ENCODE peak calls at places on chromosomes 13 and 19, in four cellular contexts. A is HuH-7; H is NCI-H1694 treated with DMSO at 0.1 percent for 48 hours; Z is stimulated activated CD8-positive, alpha-beta memory T cell treated with anti-CD3 and anti-CD28 coated beads, Interleukin-15, amount 100 ng/mL, for 48 hours. I is an unnamed sample.
A peak's percentile ranks its signal among the peaks of the same experiment; 100 is the strongest.

GRCh38 chr13:80040219-80040976 is 300.5 kb downstream of the SPRY2 start:
- DNase-seq in Z (no peak), A (no peak), H (no peak), I (no peak)

GRCh38 chr19:45079063-45079910 is at the start of gene GEMIN7:
- DNase-seq in Z (peak; percentile 78), A (peak; percentile 81), H (peak; percentile 59), I (peak; percentile 67)

GRCh38 chr13:63209330-63210017 is 1793.8 kb upstream of the PCDH20 start:
- DNase-seq in Z (no peak), A (no peak), H (no peak), I (no peak)

GRCh38 chr19:55141696-55142095 is 7.3 kb downstream of the TNNT1 start:
- DNase-seq in Z (no peak), A (no peak), H (no peak), I (no peak)

GRCh38 chr13:113785051-113786010 is 26.3 kb downstream of the TMEM255B start:
- DNase-seq in Z (no peak), H (no peak), A (no peak), I (no peak)

GRCh38 chr19:33251076-33251475 is 25.4 kb upstream of the SLC7A10 start:
- DNase-seq in Z (no peak), A (no peak), H (no peak), I (no peak)

GRCh38 chr13:51004111-51004865 is 94.7 kb downstream of the RNASEH2B start:
- DNase-seq in A (no peak), Z (no peak), H (no peak), I (no peak)

GRCh38 chr13:81927347-81927746 is 1586.4 kb upstream of the SPRY2 start:
- DNase-seq in H (no peak), Z (no peak), A (no peak), I (no peak)

GRCh38 chr13:20461481-20461859 is 64.2 kb downstream of the CRYL1 start:
- DNase-seq in H (no peak), A (no peak), Z (peak; percentile 15), I (no peak)

GRCh38 chr13:75739244-75739868 is 103.2 kb downstream of the LMO7 start:
- DNase-seq in H (no peak), A (no peak), Z (no peak), I (no peak)

GRCh38 chr13:60351326-60351725 is 45.7 kb upstream of the TDRD3 start:
- DNase-seq in A (no peak), Z (no peak), H (no peak), I (no peak)

GRCh38 chr19:591099-591958 is 1.6 kb downstream of the HCN2 start:
- DNase-seq in A (no peak), Z (no peak), H (no peak), I (peak; percentile 63)

GRCh38 chr19:35341006-35341405 is 6.7 kb upstream of the FFAR1 start:
- DNase-seq in A (no peak), H (no peak), Z (no peak), I (no peak)

GRCh38 chr13:108877300-108877699 is 247.9 kb downstream of the MYO16 start:
- DNase-seq in H (no peak), A (no peak), Z (no peak), I (no peak)

GRCh38 chr13:74191036-74191809 is 57.0 kb upstream of the KLF12 start:
- DNase-seq in Z (no peak), A (no peak), H (no peak), I (no peak)

GRCh38 chr19:18002347-18002850 is 5.6 kb upstream of the ARRDC2 start:
- DNase-seq in Z (no peak), H (no peak), A (no peak), I (no peak)

GRCh38 chr13:52599037-52599852 is 43.0 kb upstream of the HNRNPA1L2 start:
- DNase-seq in Z (no peak), H (peak; percentile 16), A (no peak), I (peak; percentile 42)

GRCh38 chr13:44048326-44048725 is 168.6 kb downstream of the LACC1 start:
- DNase-seq in Z (no peak), A (no peak), H (no peak), I (no peak)

GRCh38 chr13:66556306-66556705 is 673.8 kb downstream of the PCDH9 start:
- DNase-seq in Z (no peak), A (no peak), H (no peak), I (no peak)

I was measured in HAP-1.